ENCODE peak calls at places on chromosome 5, in eight cellular contexts. M is astrocyte of the spinal cord, W is kidney epithelial cell, R is Panc1, V is cardiac fibroblast, K is left ventricle myocardium inferior, Y is PC-3, C is endothelial cell of umbilical vein. Z is an unnamed sample.

GRCh38 chr5:137613554-137614265 is 114.6 kb upstream of the SPOCK1 start:
- DNase-seq in K (no peak), C (no peak), M (no peak), Y (peak), V (peak), R (no peak), W (no peak), Z (no peak)

GRCh38 chr5:116176124-116176523 is 91.3 kb downstream of the COMMD10 start:
- DNase-seq in V (peak), C (no peak), M (peak), Y (peak), W (no peak), R (no peak), K (no peak), Z (no peak)

GRCh38 chr5:178113841-178114324 is 551 bp downstream of the N4BP3 start:
- DNase-seq in M (no peak), W (no peak), C (no peak), R (no peak), Y (no peak), K (no peak), V (no peak), Z (no peak)

GRCh38 chr5:116524966-116525365 is 49.7 kb downstream of the SEMA6A start:
- DNase-seq in C (no peak), M (no peak), Y (no peak), W (no peak), R (no peak), K (no peak), V (no peak), Z (no peak)

GRCh38 chr5:1324719-1325190 is 20.1 kb downstream of the CLPTM1L start:
- DNase-seq in R (no peak), K (no peak), W (no peak), Y (no peak), M (no peak), V (no peak), C (no peak), Z (no peak)

GRCh38 chr5:180605554-180606214 is 14.4 kb upstream of the SCGB3A1 start:
- DNase-seq in V (peak), Y (peak), W (no peak), M (peak), C (peak), R (peak), K (no peak), Z (peak)

GRCh38 chr5:7849531-7850240 is 1.2 kb downstream of the CFAP90 start:
- DNase-seq in W (no peak), R (no peak), M (no peak), K (no peak), Y (no peak), V (no peak), C (no peak), Z (no peak)

GRCh38 chr5:15092801-15093200 is 221.2 kb upstream of the ANKH start:
- DNase-seq in M (no peak), V (no peak), W (no peak), C (no peak), K (no peak), R (no peak), Y (no peak), Z (no peak)

GRCh38 chr5:127419007-127419406 is 98.4 kb upstream of the PRRC1 start:
- DNase-seq in V (no peak), R (no peak), M (no peak), W (no peak), K (no peak), Y (no peak), C (no peak), Z (no peak)

GRCh38 chr5:125220284-125220683 is 473.8 kb upstream of the ZNF608 start:
- DNase-seq in C (no peak), V (no peak), W (no peak), Y (no peak), K (no peak), R (no peak), M (no peak), Z (no peak)

GRCh38 chr5:76610196-76610595 is 13.0 kb downstream of the F2RL2 start:
- DNase-seq in M (no peak), R (no peak), Y (no peak), V (peak), C (no peak), K (no peak), W (no peak), Z (no peak)

GRCh38 chr5:30156156-30156555 is 1037.3 kb upstream of the CDH6 start:
- DNase-seq in K (no peak), R (peak), M (peak), W (no peak), C (no peak), Y (peak), V (no peak), Z (peak)

GRCh38 chr5:116583085-116583766 is 8.6 kb upstream of the SEMA6A start:
- DNase-seq in W (no peak), R (no peak), M (peak), Y (peak), V (peak), C (peak), K (no peak), Z (no peak)

GRCh38 chr5:159680095-159680494 is 236.2 kb upstream of the ADRA1B start:
- DNase-seq in M (peak), R (no peak), K (no peak), C (no peak), Y (peak), W (no peak), V (no peak), Z (no peak)

GRCh38 chr5:73897886-73898285 is 271.9 kb downstream of the ARHGEF28 start:
- DNase-seq in C (no peak), V (peak), W (no peak), K (peak), Y (no peak), M (no peak), R (no peak), Z (no peak)

GRCh38 chr5:66877843-66878242 is 281.6 kb downstream of the MAST4 start:
- DNase-seq in K (no peak), V (peak), Y (peak), W (no peak), C (peak), M (peak), R (no peak), Z (peak)

GRCh38 chr5:103929310-103930003 is 366.9 kb upstream of the NUDT12 start:
- DNase-seq in C (no peak), K (no peak), V (no peak), R (no peak), W (no peak), Y (peak), M (no peak), Z (no peak)

GRCh38 chr5:171494452-171495121 is 75.1 kb downstream of the FGF18 start:
- DNase-seq in M (peak), W (peak), V (peak), R (no peak), C (peak), K (peak), Y (peak), Z (peak)

GRCh38 chr5:107381189-107381856 is 289.4 kb downstream of the EFNA5 start:
- DNase-seq in M (peak), V (peak), K (no peak), C (no peak), W (no peak), R (peak), Y (peak), Z (peak)

GRCh38 chr5:79846198-79846521 is 144.9 kb downstream of the MTX3 start:
- DNase-seq in R (no peak), W (no peak), Y (no peak), C (no peak), K (no peak), M (no peak), V (no peak), Z (no peak)

GRCh38 chr5:56270058-56270457 is 36.9 kb upstream of the ANKRD55 start:
- DNase-seq in C (peak), V (no peak), Y (peak), R (no peak), K (no peak), M (no peak), W (no peak), Z (no peak)

GRCh38 chr5:150114773-150115408 is 28.5 kb upstream of the CSF1R start:
- DNase-seq in V (no peak), R (no peak), M (no peak), K (no peak), Y (no peak), W (no peak), C (no peak), Z (no peak)

GRCh38 chr5:138824924-138825863 is 49.9 kb downstream of the LRRTM2 start:
- DNase-seq in Y (no peak), M (peak), K (no peak), W (no peak), V (peak), C (peak), R (no peak), Z (no peak)

GRCh38 chr5:98428806-98429205 is 344.7 kb upstream of the RGMB start:
- DNase-seq in R (no peak), V (peak), M (peak), W (no peak), Y (no peak), K (no peak), C (peak), Z (peak)

GRCh38 chr5:168301593-168302388 is 10.3 kb downstream of the WWC1 start:
- DNase-seq in M (no peak), W (peak), V (no peak), Y (peak), K (no peak), R (no peak), C (no peak), Z (no peak)

GRCh38 chr5:139453683-139454567 is 8.6 kb downstream of the ECSCR start:
- DNase-seq in Y (no peak), C (no peak), V (no peak), R (no peak), K (no peak), M (no peak), W (no peak), Z (no peak)

GRCh38 chr5:10708189-10708944 is 52.7 kb downstream of the DAP start:
- DNase-seq in W (no peak), C (no peak), K (no peak), M (no peak), V (no peak), Y (no peak), R (no peak), Z (no peak)

GRCh38 chr5:135821802-135822201 is 12.7 kb upstream of the SLC25A48 start:
- DNase-seq in M (no peak), V (no peak), Y (no peak), R (no peak), C (no peak), W (no peak), K (no peak), Z (no peak)

GRCh38 chr5:44178414-44178813 is 210.8 kb downstream of the FGF10 start:
- DNase-seq in W (no peak), V (peak), R (no peak), C (no peak), K (no peak), M (no peak), Y (peak), Z (no peak)

GRCh38 chr5:96788112-96788749 is 19.5 kb downstream of the ERAP1 start:
- DNase-seq in C (no peak), W (no peak), K (no peak), Y (no peak), R (no peak), M (peak), V (peak), Z (no peak)

GRCh38 chr5:66246621-66247020 is 102.5 kb downstream of the SREK1 start:
- DNase-seq in R (no peak), C (no peak), Y (peak), V (peak), K (no peak), W (no peak), M (peak), Z (peak)

GRCh38 chr5:107523019-107523680 is 147.6 kb downstream of the EFNA5 start:
- DNase-seq in V (peak), W (no peak), C (no peak), M (no peak), Y (peak), K (no peak), R (no peak), Z (no peak)

GRCh38 chr5:139862313-139862712 is 66.7 kb downstream of the PSD2 start:
- DNase-seq in V (peak), C (peak), K (no peak), M (peak), Y (no peak), R (no peak), W (no peak), Z (no peak)

DNA sequence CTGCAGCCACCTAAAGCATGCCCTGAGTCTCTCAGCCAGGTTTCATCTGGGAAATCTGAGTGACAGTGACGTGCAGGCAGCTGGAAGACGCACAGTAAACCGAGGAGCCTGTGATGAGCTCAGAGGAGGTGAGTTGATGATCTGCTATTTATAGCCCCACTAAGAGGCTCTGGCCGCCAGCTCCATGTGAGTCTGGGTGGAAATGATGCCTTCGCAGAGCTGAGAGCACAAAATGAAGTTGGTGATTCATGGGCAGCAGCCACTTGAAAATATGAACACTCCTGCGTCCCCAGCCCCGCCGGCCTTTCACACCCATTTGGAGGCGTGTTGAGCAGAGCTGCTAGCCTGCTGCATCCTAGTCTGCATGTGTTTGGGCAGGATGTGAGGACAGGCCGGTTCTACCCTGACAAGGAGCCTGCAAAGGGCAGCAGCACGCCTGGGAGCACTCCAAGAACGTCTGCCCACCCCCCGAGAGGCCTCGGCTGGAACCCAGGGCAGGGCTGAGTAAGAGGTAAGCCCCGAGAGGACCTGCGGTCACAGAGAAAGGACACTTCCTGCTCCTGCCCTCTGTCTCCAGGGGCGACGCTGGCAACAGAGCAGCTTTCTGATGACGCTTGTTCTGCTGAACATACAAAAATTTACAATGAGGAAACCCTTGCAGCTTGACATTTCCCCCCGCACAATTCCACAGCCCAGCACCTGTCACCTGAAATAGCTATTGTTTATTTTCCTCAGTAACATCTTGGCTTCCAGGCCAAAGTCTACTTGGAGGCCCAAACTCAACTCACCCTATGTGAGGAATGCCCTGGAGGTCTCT is 25.1 kb upstream of the CDKN2AIPNL start:
- DNase-seq in R (no peak), K (peak), Y (peak), M (peak), W (peak), C (peak), V (peak), Z (peak)
- H3K4me3 ChIP-seq in R (no peak), K (peak), Y (peak), M (no peak), W (no peak), C (no peak), V (peak), Z (no peak)

GRCh38 chr5:175567954-175568353 is 89.6 kb downstream of the SFXN1 start:
- DNase-seq in R (no peak), Y (no peak), W (no peak), K (no peak), M (no peak), V (no peak), C (no peak), Z (no peak)
- TF ChIP-seq CTCF in R (no peak), Y (peak), W (no peak), K (peak), M (no peak), V (no peak), C (no peak), Z (no peak)

DNA sequence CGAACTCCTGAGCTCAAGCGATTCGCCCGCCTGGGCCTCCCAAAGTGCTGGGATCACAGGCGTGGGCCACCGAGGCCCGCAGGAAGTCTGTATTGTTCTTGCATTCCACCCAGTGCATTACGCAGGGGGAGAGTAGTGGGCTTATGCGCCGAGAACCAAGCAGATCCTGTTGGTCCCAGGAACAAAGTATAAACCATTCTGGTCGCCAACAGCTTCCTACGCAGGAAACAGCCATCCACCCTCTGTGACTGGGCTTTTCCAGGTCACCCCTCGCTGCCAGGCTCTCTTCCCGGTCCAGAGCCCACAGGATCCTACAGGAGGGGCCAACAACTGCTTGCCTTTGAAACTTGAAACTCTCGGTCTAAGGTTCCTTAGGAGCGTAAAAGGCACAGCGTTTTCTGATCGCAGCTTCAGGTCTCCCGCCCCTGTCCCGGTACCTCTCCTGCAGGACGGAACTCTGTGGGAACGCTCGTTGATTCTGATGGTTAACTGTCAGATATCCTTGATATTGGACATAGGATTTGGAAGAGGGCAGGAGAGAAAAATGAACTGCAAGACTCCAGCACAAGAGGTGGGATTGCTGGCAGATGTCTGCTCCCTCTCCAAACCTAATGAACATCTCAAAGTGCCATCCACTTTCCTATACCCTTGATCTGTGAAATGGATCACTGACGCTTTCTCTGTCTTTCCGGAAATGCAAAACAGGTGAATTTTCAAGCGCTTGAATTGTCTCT is 4.2 kb upstream of the ANXA2R start:
- DNase-seq in M (peak), K (no peak), V (no peak), Y (peak), W (no peak), R (no peak), C (peak), Z (no peak)
- H3K4me3 ChIP-seq in M (peak), K (peak), V (peak), Y (peak), W (peak), R (peak), C (no peak), Z (peak)

GRCh38 chr5:141763526-141763925 is 81.5 kb upstream of the ARAP3 start:
- DNase-seq in R (no peak), M (no peak), K (no peak), C (no peak), V (no peak), W (no peak), Y (no peak), Z (no peak)
- TF ChIP-seq CTCF in R (no peak), M (no peak), K (no peak), C (no peak), V (no peak), W (no peak), Y (no peak), Z (no peak)